ENCODE peak calls at places on chromosomes 5 and 9, in nine cellular contexts. I is SHP77, E is RCC 7860, M is NCI-H1930, D is AG04449, F is NCI-H510A treated with DMSO at 0.1 percent for 48 hours, O is NCI-H1092 treated with DMSO at 0.1 percent for 48 hours, C is GDM1, K is T47D. G is an unnamed sample.

GRCh38 chr5:149656576-149657182 is 73.4 kb upstream of the PPARGC1B start:
- DNase-seq in D (no peak), F (peak; percentile 87), E (no peak), K (peak; percentile 33), O (peak; percentile 25), M (peak; percentile 17), I (peak; percentile 67), C (no peak), G (no peak)

GRCh38 chr5:1479581-1480188 is 34.4 kb upstream of the SLC6A3 start:
- DNase-seq in O (peak; percentile 6), K (peak; percentile 79), F (no peak), I (no peak), M (no peak), C (no peak), D (peak; percentile 10), E (no peak), G (no peak)

GRCh38 chr9:115234094-115234493 is 116.1 kb upstream of the TNC start:
- DNase-seq in I (no peak), O (no peak), K (no peak), M (no peak), D (peak; percentile 73), C (no peak), F (no peak), E (peak; percentile 89), G (peak; percentile 89)

GRCh38 chr5:61371474-61371873 is 39.4 kb downstream of the ZSWIM6 start:
- DNase-seq in O (no peak), D (no peak), M (no peak), F (no peak), I (no peak), E (no peak), C (no peak), K (no peak), G (no peak)

GRCh38 chr5:138523406-138523805 is 19.6 kb downstream of the ETF1 start:
- DNase-seq in D (no peak), F (no peak), C (no peak), K (no peak), M (no peak), I (no peak), O (no peak), E (no peak), G (no peak)

GRCh38 chr5:115379622-115380344 is 83.3 kb upstream of the CCDC112 start:
- DNase-seq in I (no peak), D (no peak), M (no peak), C (no peak), O (no peak), K (no peak), F (peak; percentile 53), E (peak; percentile 44), G (peak; percentile 69)

GRCh38 chr5:140926903-140927573 is 939 bp downstream of the PCDHAC1 start:
- DNase-seq in E (no peak), K (no peak), O (peak; percentile 24), M (no peak), I (no peak), F (peak; percentile 32), D (no peak), C (no peak), G (no peak)

GRCh38 chr5:149810856-149811255 is 80.7 kb downstream of the PPARGC1B start:
- DNase-seq in K (no peak), I (no peak), F (no peak), C (no peak), O (no peak), D (no peak), M (no peak), E (no peak), G (no peak)

GRCh38 chr5:23419115-23419514 is 88.3 kb upstream of the PRDM9 start:
- DNase-seq in C (no peak), E (no peak), D (no peak), K (no peak), M (no peak), O (peak; percentile 86), I (peak; percentile 90), F (peak; percentile 85), G (peak; percentile 54)

GRCh38 chr9:21096901-21097255 is 19.1 kb upstream of the IFNB1 start:
- DNase-seq in F (no peak), C (no peak), I (no peak), D (no peak), M (no peak), K (no peak), E (no peak), O (no peak), G (no peak)

GRCh38 chr5:119411935-119412623 is 40.2 kb upstream of the HSD17B4 start:
- DNase-seq in K (no peak), I (peak; percentile 41), C (peak; percentile 67), F (peak; percentile 71), E (peak; percentile 57), O (peak; percentile 68), D (no peak), M (peak; percentile 25), G (no peak)

GRCh38 chr9:111036068-111036789 is 2.0 kb downstream of the LPAR1 start:
- DNase-seq in C (peak; percentile 31), D (no peak), F (peak; percentile 16), K (no peak), E (peak; percentile 58), O (peak; percentile 5), I (no peak), M (peak; percentile 17), G (no peak)

GRCh38 chr5:88829053-88829452 is 53.9 kb downstream of the MEF2C start:
- DNase-seq in M (no peak), E (no peak), F (no peak), I (no peak), C (peak; percentile 67), K (no peak), D (no peak), O (no peak), G (no peak)